ENCODE peak calls at places on chromosome 18, in four cellular contexts. D, O, R and N are unnamed samples.

GRCh38 chr18:28984731-28985130 is 807.8 kb upstream of the CDH2 start:
- DNase-seq in D (no peak), O (no peak), R (no peak), N (no peak)

GRCh38 chr18:79502785-79503184 is 107.1 kb downstream of the NFATC1 start:
- DNase-seq in O (no peak), R (no peak), D (no peak), N (no peak)

GRCh38 chr18:57075716-57076400 is 71.0 kb upstream of the BOD1L2 start:
- DNase-seq in D (no peak), O (no peak), R (no peak), N (no peak)

GRCh38 chr18:79371536-79372210 is 24.1 kb upstream of the NFATC1 start:
- DNase-seq in O (no peak), R (no peak), D (no peak), N (no peak)

GRCh38 chr18:42882146-42882545 is 233.3 kb downstream of the RIT2 start:
- DNase-seq in O (no peak), D (no peak), R (no peak), N (no peak)

GRCh38 chr18:8480506-8481328 is 128.5 kb upstream of the RAB12 start:
- DNase-seq in R (peak), D (peak), O (no peak), N (peak)

GRCh38 chr18:62576277-62576676 is 53.5 kb downstream of the ZCCHC2 start:
- DNase-seq in O (no peak), R (no peak), D (no peak), N (no peak)

GRCh38 chr18:27656167-27656778 is 471.2 kb upstream of the CHST9 start:
- DNase-seq in R (no peak), D (no peak), O (no peak), N (no peak)

GRCh38 chr18:51279367-51279984 is 82.0 kb upstream of the MEX3C start:
- DNase-seq in D (no peak), R (no peak), O (no peak), N (no peak)

GRCh38 chr18:75088622-75089211 is 120.2 kb downstream of the PTGR3 start:
- DNase-seq in D (no peak), O (no peak), R (no peak), N (no peak)

GRCh38 chr18:76727589-76727988 is 94.8 kb upstream of the ZNF236 start:
- DNase-seq in D (no peak), R (no peak), O (no peak), N (no peak)

GRCh38 chr18:55012041-55012440 is 52.8 kb upstream of the CCDC68 start:
- DNase-seq in D (no peak), O (no peak), R (no peak), N (no peak)

GRCh38 chr18:29313312-29313711 is 1136.4 kb upstream of the CDH2 start:
- DNase-seq in D (no peak), O (no peak), R (no peak), N (no peak)

GRCh38 chr18:75823376-75823950 is 396.0 kb upstream of the SMIM21 start:
- DNase-seq in D (no peak), O (no peak), R (no peak), N (no peak)

GRCh38 chr18:76982038-76982437 is 150.5 kb downstream of the MBP start:
- DNase-seq in O (no peak), D (no peak), R (no peak), N (no peak)

GRCh38 chr18:24659837-24660720 is 199.6 kb downstream of the HRH4 start:
- DNase-seq in R (peak), O (peak), D (no peak), N (peak)

GRCh38 chr18:35117372-35117771 is 76.2 kb downstream of the MAPRE2 start:
- DNase-seq in O (no peak), R (no peak), D (no peak), N (no peak)

GRCh38 chr18:58615150-58616132 is 13.4 kb downstream of the ALPK2 start:
- DNase-seq in R (no peak), O (no peak), D (peak), N (no peak)

GRCh38 chr18:22865354-22866116 is 67.6 kb upstream of the RBBP8 start:
- DNase-seq in R (no peak), D (no peak), O (no peak), N (no peak)

GRCh38 chr18:6746386-6746960 is 17.0 kb downstream of the ARHGAP28 start:
- DNase-seq in R (no peak), O (no peak), D (no peak), N (no peak)

GRCh38 chr18:34117319-34117718 is 107.4 kb downstream of the NOL4 start:
- DNase-seq in R (no peak), O (no peak), D (no peak), N (no peak)

GRCh38 chr18:75154259-75154658 is 54.7 kb downstream of the PTGR3 start:
- DNase-seq in O (no peak), D (no peak), R (no peak), N (no peak)

GRCh38 chr18:23631746-23632145 is 31.0 kb downstream of the ANKRD29 start:
- DNase-seq in D (no peak), R (no peak), O (no peak), N (no peak)

GRCh38 chr18:73945130-73945792 is 202.4 kb downstream of the FBXO15 start:
- DNase-seq in O (no peak), D (no peak), R (no peak), N (no peak)

GRCh38 chr18:62566199-62566598 is 43.4 kb downstream of the ZCCHC2 start:
- DNase-seq in O (no peak), D (peak), R (no peak), N (no peak)

GRCh38 chr18:56662902-56663301 is 11.7 kb downstream of the WDR7 start:
- DNase-seq in O (no peak), R (no peak), D (no peak), N (no peak)

GRCh38 chr18:24268784-24269550 is 128.7 kb downstream of the OSBPL1A start:
- DNase-seq in D (no peak), R (no peak), O (no peak), N (no peak)

GRCh38 chr18:63451774-63452173 is 25.0 kb upstream of the SERPINB5 start:
- DNase-seq in R (no peak), O (peak), D (no peak), N (peak)

GRCh38 chr18:54830260-54830659 is 2.0 kb downstream of the RAB27B start:
- DNase-seq in R (no peak), D (no peak), O (no peak), N (no peak)

GRCh38 chr18:63460414-63460813 is 16.3 kb upstream of the SERPINB5 start:
- DNase-seq in D (no peak), R (no peak), O (no peak), N (no peak)

DNA sequence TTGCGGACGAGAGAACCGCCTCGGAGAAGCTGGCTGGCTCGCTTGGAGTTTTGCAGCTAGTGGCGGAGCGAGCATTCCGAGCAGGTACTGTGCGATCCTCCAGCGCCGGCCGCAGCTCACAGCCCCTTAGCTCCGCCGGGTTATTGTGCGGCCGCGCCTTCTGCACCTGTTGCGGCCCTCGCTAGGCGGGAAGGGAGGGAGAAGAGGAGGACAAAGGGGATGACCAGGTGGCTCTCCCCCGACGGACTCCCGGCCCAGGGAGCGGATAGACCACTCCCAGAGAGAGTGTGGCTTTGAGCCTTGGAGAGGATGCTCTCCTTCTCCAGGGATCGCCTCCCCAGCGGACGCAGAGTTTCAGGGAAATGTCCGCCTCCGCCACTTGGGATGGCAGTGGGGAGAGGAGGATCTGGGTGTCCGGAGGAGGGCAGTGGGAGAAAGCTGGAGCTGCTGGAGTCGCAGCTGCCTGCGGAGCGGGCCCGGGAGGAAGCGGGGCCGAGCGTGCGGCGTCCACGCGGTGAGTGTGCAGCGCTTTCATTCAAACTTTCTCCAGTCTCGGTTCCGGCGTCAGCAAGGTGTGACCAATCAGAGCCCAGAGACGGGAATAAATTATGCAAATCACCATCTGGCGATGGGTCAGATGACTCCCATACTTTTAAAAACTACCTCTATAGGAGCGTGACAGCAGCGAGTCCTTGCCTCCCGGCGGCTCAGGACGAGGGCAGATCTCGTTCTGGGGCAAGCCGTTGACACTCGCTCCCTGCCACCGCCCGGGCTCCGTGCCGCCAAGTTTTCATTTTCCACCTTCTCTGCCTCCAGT is at the start of gene LIPG:
- DNase-seq in R (peak), O (peak), D (peak), N (no peak)
- TF ChIP-seq POLR2A in R (no peak), O (peak), D (no peak), N (no peak)

DNA sequence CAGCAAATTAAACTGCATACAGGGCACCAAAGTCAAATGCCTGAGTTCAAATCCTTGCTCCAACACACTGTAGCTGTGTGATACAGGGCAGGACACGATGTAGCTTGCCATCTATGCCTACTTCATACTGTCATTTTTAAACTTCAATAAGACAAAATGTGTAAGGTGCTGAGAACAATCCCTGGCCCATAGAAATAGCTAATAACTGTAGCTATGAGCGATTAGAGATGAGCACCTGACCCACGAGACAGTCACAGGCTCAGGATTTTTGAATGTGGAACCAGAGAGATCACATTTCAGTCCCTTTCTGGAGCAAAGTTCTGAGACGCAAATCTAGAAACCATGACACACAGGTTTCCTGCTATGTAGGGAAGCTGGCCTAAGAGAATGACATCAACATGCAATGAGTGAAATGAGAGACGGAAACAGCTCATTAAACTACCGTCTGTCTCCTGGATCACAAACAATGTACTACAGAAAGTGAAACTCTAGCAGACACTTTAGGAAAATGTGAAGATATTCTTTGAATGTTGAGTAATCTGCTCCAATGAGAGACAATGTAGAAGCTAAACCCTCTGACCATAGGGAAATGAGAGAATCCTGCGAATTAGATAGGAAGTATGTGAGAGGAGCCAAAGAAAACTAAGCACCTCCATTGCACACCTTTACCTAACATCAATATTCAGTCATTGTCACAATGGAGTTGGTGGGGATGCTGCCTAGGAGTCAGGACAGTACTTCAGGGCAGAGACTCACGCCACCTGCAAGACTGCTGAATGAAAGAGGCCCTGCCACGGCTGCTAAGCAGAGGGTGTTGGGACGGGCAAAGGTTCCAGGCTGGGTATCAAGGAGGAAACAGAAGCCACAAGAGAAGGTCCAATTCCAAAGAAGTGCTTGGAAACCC is 25.5 kb downstream of the B4GALT6 start:
- DNase-seq in O (no peak), D (no peak), R (no peak), N (no peak)
- H3K4me3 ChIP-seq in O (no peak), D (no peak), R (no peak), N (no peak)

GRCh38 chr18:70419526-70419925 is 130.7 kb downstream of the SOCS6 start:
- DNase-seq in O (no peak), R (no peak), D (no peak), N (no peak)
- H3K27ac ChIP-seq in O (peak), R (no peak), D (no peak), N (no peak)

DNA sequence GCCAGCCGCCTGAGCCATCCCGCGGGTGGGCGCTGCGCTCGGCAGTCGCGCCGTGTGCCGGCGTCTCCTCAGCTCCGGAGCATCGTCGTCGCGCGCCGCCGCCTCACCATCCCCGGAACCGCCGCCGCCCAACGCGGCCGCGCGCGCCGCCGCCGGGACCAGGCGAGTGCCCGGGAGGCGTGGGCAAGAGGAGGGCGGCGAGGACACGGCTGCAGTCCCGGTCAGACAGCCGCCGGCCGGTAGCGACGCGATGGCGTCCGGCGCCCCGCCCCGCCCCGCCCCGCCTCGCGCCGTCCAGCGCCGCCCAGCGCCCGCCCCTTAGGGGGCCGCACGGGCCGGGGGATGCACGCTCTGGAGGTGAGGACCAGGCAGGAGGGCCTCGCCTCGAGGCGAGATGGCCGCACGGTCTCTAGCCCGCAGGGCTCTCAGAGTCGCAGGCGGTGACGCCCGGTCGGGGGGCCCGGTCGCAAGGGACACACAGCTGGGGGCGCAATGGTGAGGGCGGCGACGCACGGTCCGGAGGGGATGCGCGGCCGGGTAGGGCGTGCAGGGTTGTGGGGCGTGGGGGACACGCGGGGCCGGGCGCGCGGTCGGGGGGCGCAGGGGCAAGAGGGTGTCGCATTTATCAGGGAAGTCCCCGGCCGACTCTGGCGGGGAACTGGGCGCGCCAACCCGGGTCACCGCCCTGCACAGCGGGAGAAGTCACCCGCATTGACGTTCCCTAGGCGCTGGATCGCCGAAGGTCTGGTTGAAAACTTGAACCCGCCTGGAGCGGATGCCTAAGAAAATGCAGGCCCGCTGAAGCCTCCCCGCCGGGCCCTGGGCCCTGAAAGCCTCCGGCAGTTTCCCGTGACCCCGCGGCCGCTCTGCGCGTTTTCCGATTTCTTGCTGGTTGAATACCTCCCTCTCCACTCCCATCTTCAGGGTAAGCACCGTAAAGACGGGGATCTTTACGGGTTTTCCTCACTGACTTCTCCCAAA is at the start of gene SPIRE1:
- DNase-seq in D (peak), R (peak), O (peak), N (peak)
- TF ChIP-seq POLR2A in D (no peak), R (peak), O (no peak), N (peak)